ENCODE peak calls at places on chromosomes 16 and 17, in six cellular contexts. C, D, W, X, T and U are unnamed samples.
A peak's percentile ranks its signal among the peaks of the same experiment; 100 is the strongest.

GRCh38 chr16:3179651-3180050 is 8.4 kb upstream of the OR1F1 start:
- DNase-seq in C (no peak), D (no peak), W (no peak), X (no peak), T (no peak), U (no peak)

GRCh38 chr16:57661936-57662906 is 5.9 kb upstream of the ADGRG3 start:
- DNase-seq in C (no peak), D (no peak), W (no peak), X (no peak), T (no peak), U (no peak)

GRCh38 chr17:47776330-47777197 is 43.5 kb downstream of the TBX21 start:
- DNase-seq in C (no peak), D (peak; percentile 24), W (no peak), X (peak; percentile 78), T (peak; percentile 51), U (peak; percentile 45)

GRCh38 chr16:68284847-68285246 is 20.5 kb downstream of the SLC7A6 start:
- DNase-seq in C (no peak), D (no peak), W (no peak), X (no peak), T (no peak), U (no peak)

GRCh38 chr17:78559749-78560368 is 17.3 kb downstream of the DNAH17 start:
- DNase-seq in C (no peak), D (no peak), W (no peak), X (no peak), T (no peak), U (no peak)

GRCh38 chr17:17147821-17148220 is 58.3 kb downstream of the PLD6 start:
- DNase-seq in C (no peak), D (peak; percentile 66), W (no peak), X (no peak), T (no peak), U (no peak)

GRCh38 chr17:19345486-19346350 is 16.8 kb downstream of the B9D1 start:
- DNase-seq in C (no peak), D (no peak), W (no peak), X (no peak), T (no peak), U (no peak)

GRCh38 chr16:19419691-19420060 is 2.0 kb downstream of the TMC5 start:
- DNase-seq in C (no peak), D (peak; percentile 27), W (no peak), X (peak; percentile 91), T (no peak), U (no peak)

GRCh38 chr16:75265911-75266701 is 14.7 kb upstream of the BCAR1 start:
- DNase-seq in C (peak; percentile 74), D (no peak), W (peak; percentile 82), X (peak; percentile 85), T (peak; percentile 90), U (peak; percentile 86)

GRCh38 chr16:24851700-24852099 is 5.9 kb downstream of the SLC5A11 start:
- DNase-seq in C (no peak), D (peak; percentile 75), W (no peak), X (no peak), T (no peak), U (no peak)

GRCh38 chr16:70468776-70469525 is 14.6 kb downstream of the FCSK start:
- DNase-seq in C (no peak), D (no peak), W (no peak), X (no peak), T (no peak), U (no peak)

GRCh38 chr17:62625184-62625869 is 2.1 kb upstream of the MRC2 start:
- DNase-seq in C (no peak), D (no peak), W (no peak), X (no peak), T (no peak), U (no peak)

GRCh38 chr16:55233464-55233863 is 90.5 kb upstream of the IRX6 start:
- DNase-seq in C (no peak), D (no peak), W (no peak), X (no peak), T (no peak), U (no peak)

GRCh38 chr17:18225562-18226283 is at the start of gene LLGL1:
- DNase-seq in C (peak; percentile 41), D (peak; percentile 10), W (no peak), X (no peak), T (no peak), U (no peak)

GRCh38 chr17:3944485-3945388 is 19.5 kb downstream of the ATP2A3 start:
- DNase-seq in C (peak; percentile 79), D (peak; percentile 41), W (peak; percentile 81), X (no peak), T (peak; percentile 92), U (no peak)

GRCh38 chr17:16928406-16929280 is 43.3 kb downstream of the TNFRSF13B start:
- DNase-seq in C (no peak), D (no peak), W (no peak), X (no peak), T (no peak), U (no peak)

GRCh38 chr16:67461600-67462278 is 19.2 kb downstream of the ATP6V0D1 start:
- DNase-seq in C (no peak), D (no peak), W (no peak), X (no peak), T (peak; percentile 42), U (no peak)

GRCh38 chr17:5344914-5345313 is 62.8 kb downstream of the RABEP1 start:
- DNase-seq in C (no peak), D (no peak), W (no peak), X (no peak), T (no peak), U (no peak)

GRCh38 chr17:40069751-40070643 is 7.2 kb downstream of the THRA start:
- DNase-seq in C (peak; percentile 68), D (peak; percentile 51), W (peak; percentile 31), X (peak; percentile 60), T (peak; percentile 70), U (peak; percentile 68)

GRCh38 chr17:28484296-28484695 is 10.9 kb downstream of the SLC13A2 start:
- DNase-seq in C (no peak), D (no peak), W (no peak), X (no peak), T (no peak), U (no peak)

GRCh38 chr17:49944451-49944850 is 24.5 kb upstream of the DLX4 start:
- DNase-seq in C (no peak), D (no peak), W (no peak), X (no peak), T (peak; percentile 57), U (no peak)

GRCh38 chr16:88384222-88385111 is 1.7 kb downstream of the ZNF469 start:
- DNase-seq in C (no peak), D (no peak), W (no peak), X (no peak), T (no peak), U (no peak)

GRCh38 chr16:97822-98221 is 19.8 kb downstream of the MPG start:
- DNase-seq in C (no peak), D (peak; percentile 72), W (no peak), X (no peak), T (no peak), U (no peak)

GRCh38 chr17:65156185-65156834 is 19.1 kb downstream of the RGS9 start:
- DNase-seq in C (no peak), D (no peak), W (no peak), X (no peak), T (no peak), U (peak; percentile 72)

GRCh38 chr17:6286239-6286638 is 148.7 kb downstream of the AIPL1 start:
- DNase-seq in C (no peak), D (no peak), W (no peak), X (no peak), T (no peak), U (no peak)

GRCh38 chr16:19400709-19401108 is 17.0 kb upstream of the TMC5 start:
- DNase-seq in C (no peak), D (no peak), W (no peak), X (no peak), T (no peak), U (peak; percentile 53)

GRCh38 chr16:74902161-74902560 is 82.8 kb downstream of the WDR59 start:
- DNase-seq in C (no peak), D (no peak), W (no peak), X (no peak), T (no peak), U (no peak)

GRCh38 chr16:51034481-51035109 is 116.5 kb downstream of the SALL1 start:
- DNase-seq in C (no peak), D (no peak), W (no peak), X (no peak), T (no peak), U (no peak)

GRCh38 chr17:41678411-41678906 is 10.2 kb upstream of the EIF1 start:
- DNase-seq in C (no peak), D (peak; percentile 37), W (no peak), X (no peak), T (no peak), U (no peak)
- H3K27ac ChIP-seq in C (no peak overlapping the region), D (peak overlapping the region; percentile 61), W (peak overlapping the region; percentile 87), X (peak overlapping the region; percentile 73), T (peak overlapping the region; percentile 85), U (no peak overlapping the region)

DNA sequence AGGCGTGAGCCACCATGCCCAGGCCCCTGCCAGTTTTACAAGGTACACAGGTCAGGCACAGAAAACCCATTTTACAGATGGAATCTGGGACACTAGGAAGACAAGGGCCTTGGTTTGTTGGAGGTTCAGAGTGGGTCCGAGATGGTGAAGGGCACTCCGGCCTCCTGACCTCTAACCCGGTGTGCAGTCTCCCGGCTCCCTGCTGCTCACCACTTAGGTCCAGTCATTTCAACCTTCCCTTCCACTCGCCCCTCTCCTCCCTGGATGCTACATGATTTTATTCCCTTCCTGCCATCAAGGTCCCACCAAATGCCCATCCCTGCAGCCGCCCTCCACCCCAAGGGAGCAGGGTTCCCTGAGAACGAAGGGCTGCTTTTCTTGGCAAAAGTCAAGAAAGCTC is 8.7 kb downstream of the ITGAX start:
- DNase-seq in C (no peak), D (no peak), W (no peak), X (no peak), T (no peak), U (no peak)
- H3K27ac ChIP-seq in C (no peak overlapping the region), D (no peak overlapping the region), W (no peak overlapping the region), X (no peak overlapping the region), T (no peak overlapping the region), U (no peak overlapping the region)

GRCh38 chr16:15861996-15862395 is 5.2 kb upstream of the MYH11 start:
- DNase-seq in C (no peak), D (no peak), W (no peak), X (no peak), T (no peak), U (no peak)

GRCh38 chr16:15864939-15865338 is 8.1 kb upstream of the MYH11 start:
- DNase-seq in C (no peak), D (no peak), W (no peak), X (no peak), T (no peak), U (no peak)

GRCh38 chr16:15865742-15866141 is 8.9 kb upstream of the MYH11 start:
- DNase-seq in C (no peak), D (peak; percentile 60), W (no peak), X (no peak), T (no peak), U (no peak)

GRCh38 chr16:15866451-15866850 is 9.6 kb upstream of the MYH11 start:
- DNase-seq in C (no peak), D (no peak), W (no peak), X (no peak), T (no peak), U (no peak)
- H3K27ac ChIP-seq in C (no peak overlapping the region), D (no peak overlapping the region), W (no peak overlapping the region), X (no peak overlapping the region), T (no peak overlapping the region), U (no peak overlapping the region)

DNA sequence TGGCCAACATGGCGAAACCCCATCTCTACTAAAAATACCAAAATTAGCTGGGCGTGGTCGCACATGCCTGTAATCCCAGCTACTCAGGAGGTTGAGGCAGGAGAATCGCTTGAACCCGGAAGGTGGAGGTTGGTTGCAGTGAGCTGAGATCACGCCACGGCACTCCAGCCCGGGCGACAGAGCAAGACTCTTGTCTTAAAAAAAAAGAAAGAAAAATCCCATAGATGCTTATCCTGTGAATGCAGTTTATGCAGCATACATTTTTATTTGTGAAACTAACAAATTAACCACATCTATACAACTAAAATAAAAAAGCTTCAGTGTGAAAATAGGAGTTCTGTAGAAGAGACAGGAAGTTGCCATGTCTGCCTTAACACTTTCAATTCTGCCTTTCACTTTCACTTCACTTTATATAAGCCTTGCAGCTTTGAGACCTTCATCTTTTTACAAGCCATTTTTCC is 7.1 kb downstream of the IGSF6 start:
- DNase-seq in C (no peak), D (no peak), W (no peak), X (no peak), T (no peak), U (no peak)
- H3K27ac ChIP-seq in C (no peak overlapping the region), D (peak overlapping the region; percentile 52), W (peak overlapping the region; percentile 79), X (no peak overlapping the region), T (no peak overlapping the region), U (no peak overlapping the region)